ENCODE peak calls at places on chromosomes 2 and 18, in four cellular contexts. N is HepG2, O is HEK293T, J is SK-N-SH. W is an unnamed sample.

GRCh38 chr18:46815661-46816060 is 58.8 kb upstream of the ST8SIA5 start:
- DNase-seq in J (no peak), N (peak; percentile 18), O (no peak), W (no peak)

GRCh38 chr2:105388971-105389381 is 9.9 kb downstream of the FHL2 start:
- DNase-seq in N (no peak), J (no peak), O (no peak), W (no peak)

GRCh38 chr18:1014951-1015627 is 110.4 kb downstream of the ADCYAP1 start:
- DNase-seq in O (no peak), N (no peak), J (no peak), W (no peak)

GRCh38 chr2:150425121-150425559 is 62.3 kb downstream of the RND3 start:
- DNase-seq in N (no peak), J (no peak), O (no peak), W (no peak)

GRCh38 chr2:85433511-85434089 is 15.1 kb downstream of the SH2D6 start:
- DNase-seq in J (peak; percentile 91), N (no peak), O (no peak), W (no peak)

GRCh38 chr2:95014126-95014708 is 11.3 kb upstream of the MAL start:
- DNase-seq in J (no peak), N (no peak), O (no peak), W (no peak)

GRCh38 chr2:186891219-186891621 is 42.2 kb upstream of the ZSWIM2 start:
- DNase-seq in J (no peak), O (no peak), N (no peak), W (no peak)

GRCh38 chr2:233331536-233331935 is 22.8 kb upstream of the DGKD start:
- DNase-seq in O (no peak), J (no peak), N (no peak), W (no peak)

GRCh38 chr2:171409436-171409971 is 24.3 kb downstream of the METTL8 start:
- DNase-seq in N (no peak), O (no peak), J (no peak), W (no peak)
- TF ChIP-seq FOXM1 in N (no peak), O (no peak), J (no peak), W (no peak)

GRCh38 chr2:61162721-61163120 is 733 bp downstream of the C2orf74 start:
- DNase-seq in N (no peak), J (no peak), O (no peak), W (no peak)

GRCh38 chr2:61161888-61162287 is at the start of gene C2orf74:
- DNase-seq in O (no peak), N (no peak), J (no peak), W (no peak)

GRCh38 chr2:61157371-61158003 is 4.5 kb upstream of the C2orf74 start:
- DNase-seq in O (no peak), N (no peak), J (no peak), W (no peak)

DNA sequence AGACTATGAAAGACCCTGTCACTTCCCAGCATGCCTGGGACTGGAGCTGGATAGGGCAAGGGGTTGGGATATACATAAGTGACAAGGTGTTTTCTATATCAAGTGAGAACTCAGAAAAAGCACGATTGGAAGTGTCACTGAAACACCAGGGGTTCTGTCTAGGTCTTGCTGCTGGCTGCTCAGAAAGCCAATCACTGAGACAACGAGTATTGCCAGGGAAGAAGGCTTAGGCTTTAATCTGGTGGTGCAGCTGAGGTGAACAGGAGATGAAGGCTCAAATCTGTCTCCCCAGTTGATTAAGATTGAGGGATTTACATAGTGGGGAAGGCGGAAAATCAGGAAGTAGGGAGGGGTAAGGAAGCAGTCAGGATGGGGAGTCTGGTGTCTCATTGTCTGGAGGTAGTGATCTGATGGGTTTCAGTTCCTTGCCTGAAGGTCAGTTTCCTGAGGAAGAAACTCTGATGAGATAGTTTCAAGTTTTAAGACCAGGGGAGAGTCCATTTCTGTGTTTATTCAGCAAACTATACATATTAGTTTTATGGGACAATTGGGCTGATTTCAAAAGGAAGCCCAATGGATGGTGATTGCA is 3.5 kb upstream of the C2orf74 start:
- DNase-seq in O (no peak), N (no peak), J (no peak), W (no peak)
- TF ChIP-seq FOXM1 in O (no peak), N (no peak), J (no peak), W (no peak)

GRCh38 chr18:54765636-54766035 is 62.6 kb upstream of the RAB27B start:
- DNase-seq in N (no peak), J (no peak), O (no peak), W (no peak)
- TF ChIP-seq FOXM1 in N (no peak), J (no peak), O (no peak), W (no peak)

GRCh38 chr2:106801256-106801655 is 84.7 kb downstream of the ST6GAL2 start:
- DNase-seq in N (no peak), O (no peak), J (no peak), W (no peak)
- TF ChIP-seq FOXM1 in N (no peak), O (no peak), J (no peak), W (no peak)

GRCh38 chr18:22193466-22193865 is 24.1 kb downstream of the GATA6 start:
- DNase-seq in O (no peak), N (no peak), J (no peak), W (no peak)
- TF ChIP-seq FOXM1 in O (no peak), N (no peak), J (no peak), W (no peak)

DNA sequence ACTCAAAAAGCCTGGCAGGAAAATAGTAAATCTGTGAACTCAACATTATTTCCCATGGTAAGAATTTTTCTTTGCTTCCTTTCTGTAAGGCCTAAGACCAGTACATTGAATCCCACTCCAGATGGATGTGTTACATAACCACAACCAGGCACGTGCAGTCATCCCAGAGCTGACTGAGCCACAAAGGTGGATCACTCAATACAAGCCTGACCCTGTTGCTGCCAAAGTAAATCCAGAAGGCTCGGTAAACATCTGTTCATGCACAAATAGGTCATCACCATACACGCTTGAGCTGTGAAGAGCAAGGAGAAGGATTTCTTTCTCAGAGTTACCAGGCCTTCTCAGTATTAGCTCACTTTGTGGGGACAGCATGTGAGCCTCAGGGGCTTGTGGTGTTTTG is 791.3 kb upstream of the FANCL start:
- DNase-seq in N (no peak), J (no peak), O (no peak), W (no peak)
- TF ChIP-seq FOXM1 in N (no peak), J (no peak), O (no peak), W (no peak)

DNA sequence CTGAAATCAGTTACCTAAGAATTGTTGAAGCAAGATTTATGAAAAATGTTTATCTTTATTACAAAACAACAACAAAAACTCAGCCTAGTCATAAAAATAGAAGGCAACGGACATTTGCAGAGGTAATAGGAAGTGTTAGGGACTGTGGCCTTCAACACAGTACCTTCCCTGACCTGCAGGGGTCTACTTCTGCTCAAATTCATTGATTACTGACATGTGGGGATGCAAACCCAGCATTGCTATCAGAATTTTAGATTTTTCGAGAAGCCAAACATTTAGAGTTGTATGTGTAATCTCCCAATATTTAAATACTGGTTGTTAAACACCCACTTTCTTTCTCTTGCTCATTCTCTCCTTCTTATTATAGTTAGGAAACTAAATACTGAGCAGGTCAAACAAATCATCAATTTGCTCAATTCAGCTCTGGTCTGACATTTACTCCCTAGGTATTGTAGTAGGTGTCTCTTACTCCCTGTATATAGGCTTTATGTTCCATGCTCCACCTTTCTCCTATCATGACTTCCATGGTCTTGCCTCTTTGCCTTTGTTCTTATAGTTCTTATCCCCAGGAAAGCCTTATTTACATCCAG is 198.5 kb downstream of the UBE2E3 start:
- DNase-seq in O (peak; percentile 30), N (peak; percentile 43), J (peak; percentile 8), W (peak; percentile 26)
- TF ChIP-seq FOXM1 in O (no peak), N (no peak), J (no peak), W (no peak)

GRCh38 chr2:111666160-111666559 is 217.8 kb downstream of the ANAPC1 start:
- DNase-seq in O (no peak), J (no peak), N (no peak), W (no peak)

GRCh38 chr2:111668274-111668616 is 215.7 kb downstream of the ANAPC1 start:
- DNase-seq in N (no peak), O (no peak), J (no peak), W (no peak)

GRCh38 chr2:111668741-111669140 is 215.3 kb downstream of the ANAPC1 start:
- DNase-seq in N (no peak), O (no peak), J (no peak), W (no peak)

GRCh38 chr2:111667001-111667400 is 217.0 kb downstream of the ANAPC1 start:
- DNase-seq in O (no peak), N (no peak), J (no peak), W (no peak)

DNA sequence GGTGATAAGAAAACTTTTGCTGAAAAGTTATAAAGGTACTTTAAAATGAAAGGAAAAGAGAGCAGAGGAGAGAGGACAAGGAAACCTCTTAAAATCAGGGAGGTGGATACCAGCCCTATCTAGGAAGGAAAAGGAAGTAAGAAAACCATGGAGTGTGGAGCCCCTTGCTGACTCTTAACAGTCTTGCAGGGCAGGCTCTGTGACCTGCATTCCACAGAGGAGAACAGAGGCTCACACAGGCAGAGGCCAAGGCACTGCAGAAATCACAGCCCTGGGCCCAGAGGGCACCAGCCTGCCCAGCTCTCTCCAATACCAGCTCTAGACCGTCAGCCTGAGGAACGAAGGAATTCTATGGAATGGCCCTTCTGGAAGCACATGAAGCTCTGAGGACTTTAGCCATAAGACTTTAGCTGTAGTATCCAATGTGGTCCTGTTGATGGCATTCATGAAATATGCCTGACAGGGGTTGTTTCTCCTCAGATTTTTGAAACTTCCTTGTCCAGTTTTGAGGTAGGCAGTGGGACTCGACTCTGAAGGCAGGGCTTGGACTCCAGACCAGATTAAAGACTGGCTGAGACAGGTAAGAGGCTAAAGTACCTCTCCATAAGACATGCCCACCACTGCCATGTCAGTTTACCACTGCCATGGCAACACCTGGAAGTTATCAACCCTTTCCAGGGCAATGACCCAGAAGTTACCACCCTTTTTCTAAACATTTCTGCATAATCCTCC is 216.3 kb downstream of the ANAPC1 start:
- DNase-seq in J (no peak), N (peak; percentile 64), O (no peak), W (no peak)
- TF ChIP-seq FOXM1 in J (no peak), N (no peak), O (no peak), W (no peak)

GRCh38 chr18:76216096-76216495 is 278.9 kb downstream of the ZNF516 start:
- DNase-seq in N (no peak), O (no peak), J (no peak), W (no peak)

GRCh38 chr18:76223403-76223802 is 271.6 kb downstream of the ZNF516 start:
- DNase-seq in N (no peak), J (no peak), O (no peak), W (no peak)

GRCh38 chr18:76213996-76214395 is 281.0 kb downstream of the ZNF516 start:
- DNase-seq in N (no peak), J (no peak), O (no peak), W (no peak)

GRCh38 chr18:76219023-76219422 is 276.0 kb downstream of the ZNF516 start:
- DNase-seq in J (no peak), N (no peak), O (no peak), W (no peak)
- TF ChIP-seq FOXM1 in J (no peak), N (no peak), O (no peak), W (no peak)